ENCODE peak calls at places on chromosomes 7 and 10, in ten cellular contexts. One of them, this sample, is unnamed.

GRCh38 chr7:139873593-139874374 is 44.7 kb downstream of the TBXAS1 start:
- DNase-seq in adrenal gland: no peak
- DNase-seq in heart left ventricle: no peak
- DNase-seq in esophagus muscularis mucosa: no peak
- DNase-seq in OCI-LY7: no peak
- DNase-seq in heart right ventricle: no peak
- DNase-seq in left ventricle myocardium inferior: no peak
- DNase-seq in adipocyte: no peak
- DNase-seq in BJ: no peak
- DNase-seq in cardiac muscle cell: no peak
- DNase-seq in this sample: no peak

GRCh38 chr10:71933651-71934050 is 30.5 kb upstream of the CHST3 start:
- DNase-seq in cardiac muscle cell: no peak
- DNase-seq in adrenal gland: no peak
- DNase-seq in left ventricle myocardium inferior: no peak
- DNase-seq in esophagus muscularis mucosa: no peak
- DNase-seq in heart left ventricle: no peak
- DNase-seq in BJ: no peak
- DNase-seq in OCI-LY7: no peak
- DNase-seq in adipocyte: no peak
- DNase-seq in heart right ventricle: no peak
- DNase-seq in this sample: no peak

GRCh38 chr10:70939397-70939796 is 51.0 kb upstream of the PCBD1 start:
- DNase-seq in BJ: no peak
- DNase-seq in esophagus muscularis mucosa: no peak
- DNase-seq in adrenal gland: no peak
- DNase-seq in OCI-LY7: no peak
- DNase-seq in adipocyte: no peak
- DNase-seq in heart right ventricle: no peak
- DNase-seq in heart left ventricle: no peak
- DNase-seq in cardiac muscle cell: no peak
- DNase-seq in left ventricle myocardium inferior: no peak
- DNase-seq in this sample: no peak

GRCh38 chr7:141072548-141073172 is 1.2 kb upstream of the TMEM178B start:
- DNase-seq in esophagus muscularis mucosa: no peak
- DNase-seq in heart right ventricle: peak; percentile 51
- DNase-seq in OCI-LY7: no peak
- DNase-seq in heart left ventricle: peak; percentile 66
- DNase-seq in adipocyte: peak; percentile 87
- DNase-seq in cardiac muscle cell: peak; percentile 41
- DNase-seq in BJ: peak; percentile 12
- DNase-seq in adrenal gland: peak; percentile 80
- DNase-seq in left ventricle myocardium inferior: peak; percentile 51
- DNase-seq in this sample: peak; percentile 65

GRCh38 chr7:73865738-73866445 is 4.9 kb downstream of the TMEM270 start:
- DNase-seq in adipocyte: peak; percentile 90
- DNase-seq in esophagus muscularis mucosa: no peak
- DNase-seq in OCI-LY7: peak; percentile 44
- DNase-seq in left ventricle myocardium inferior: no peak
- DNase-seq in cardiac muscle cell: peak; percentile 72
- DNase-seq in adrenal gland: no peak
- DNase-seq in heart right ventricle: no peak
- DNase-seq in BJ: no peak
- DNase-seq in heart left ventricle: peak; percentile 57
- DNase-seq in this sample: no peak

GRCh38 chr7:1770331-1770730 is 100.3 kb downstream of the ELFN1 start:
- DNase-seq in heart right ventricle: no peak
- DNase-seq in BJ: no peak
- DNase-seq in cardiac muscle cell: no peak
- DNase-seq in adrenal gland: no peak
- DNase-seq in heart left ventricle: no peak
- DNase-seq in esophagus muscularis mucosa: no peak
- DNase-seq in OCI-LY7: no peak
- DNase-seq in adipocyte: no peak
- DNase-seq in left ventricle myocardium inferior: no peak
- DNase-seq in this sample: no peak

GRCh38 chr10:79046991-79047874 is 21.5 kb upstream of the ZMIZ1 start:
- DNase-seq in left ventricle myocardium inferior: peak; percentile 20
- DNase-seq in cardiac muscle cell: peak; percentile 44
- DNase-seq in BJ: no peak
- DNase-seq in OCI-LY7: no peak
- DNase-seq in esophagus muscularis mucosa: no peak
- DNase-seq in heart left ventricle: peak; percentile 53
- DNase-seq in adrenal gland: no peak
- DNase-seq in heart right ventricle: no peak
- DNase-seq in adipocyte: no peak
- DNase-seq in this sample: no peak

GRCh38 chr7:4738711-4739527 is 36.5 kb upstream of the AP5Z1 start:
- DNase-seq in adrenal gland: no peak
- DNase-seq in left ventricle myocardium inferior: no peak
- DNase-seq in OCI-LY7: no peak
- DNase-seq in cardiac muscle cell: peak; percentile 54
- DNase-seq in BJ: no peak
- DNase-seq in heart right ventricle: no peak
- DNase-seq in esophagus muscularis mucosa: no peak
- DNase-seq in heart left ventricle: peak; percentile 51
- DNase-seq in adipocyte: peak; percentile 75
- DNase-seq in this sample: peak; percentile 79

GRCh38 chr7:17962652-17963051 is 22.4 kb upstream of the SNX13 start:
- DNase-seq in OCI-LY7: no peak
- DNase-seq in esophagus muscularis mucosa: no peak
- DNase-seq in heart right ventricle: no peak
- DNase-seq in cardiac muscle cell: no peak
- DNase-seq in heart left ventricle: no peak
- DNase-seq in adrenal gland: no peak
- DNase-seq in left ventricle myocardium inferior: no peak
- DNase-seq in BJ: no peak
- DNase-seq in adipocyte: no peak
- DNase-seq in this sample: no peak

GRCh38 chr7:141231018-141231792 is 157.3 kb downstream of the TMEM178B start:
- DNase-seq in heart right ventricle: peak; percentile 38
- DNase-seq in left ventricle myocardium inferior: peak; percentile 47
- DNase-seq in heart left ventricle: peak; percentile 47
- DNase-seq in OCI-LY7: no peak
- DNase-seq in BJ: no peak
- DNase-seq in esophagus muscularis mucosa: no peak
- DNase-seq in adrenal gland: peak; percentile 40
- DNase-seq in cardiac muscle cell: peak; percentile 42
- DNase-seq in adipocyte: peak; percentile 39
- DNase-seq in this sample: no peak

GRCh38 chr7:54179321-54180029 is 362.7 kb upstream of the VSTM2A start:
- DNase-seq in heart left ventricle: no peak
- DNase-seq in adipocyte: no peak
- DNase-seq in BJ: peak; percentile 90
- DNase-seq in OCI-LY7: no peak
- DNase-seq in adrenal gland: no peak
- DNase-seq in heart right ventricle: no peak
- DNase-seq in left ventricle myocardium inferior: no peak
- DNase-seq in cardiac muscle cell: no peak
- DNase-seq in esophagus muscularis mucosa: no peak
- DNase-seq in this sample: no peak

GRCh38 chr7:70585071-70585470 is 546.9 kb upstream of the GALNT17 start:
- DNase-seq in esophagus muscularis mucosa: no peak
- DNase-seq in heart left ventricle: no peak
- DNase-seq in OCI-LY7: no peak
- DNase-seq in BJ: no peak
- DNase-seq in cardiac muscle cell: no peak
- DNase-seq in left ventricle myocardium inferior: no peak
- DNase-seq in heart right ventricle: no peak
- DNase-seq in adrenal gland: no peak
- DNase-seq in adipocyte: no peak
- DNase-seq in this sample: no peak

GRCh38 chr7:157018328-157018996 is 8.0 kb upstream of the MNX1 start:
- DNase-seq in cardiac muscle cell: no peak
- DNase-seq in adipocyte: no peak
- DNase-seq in heart left ventricle: no peak
- DNase-seq in esophagus muscularis mucosa: no peak
- DNase-seq in OCI-LY7: no peak
- DNase-seq in heart right ventricle: no peak
- DNase-seq in left ventricle myocardium inferior: no peak
- DNase-seq in BJ: no peak
- DNase-seq in adrenal gland: no peak
- DNase-seq in this sample: no peak

DNA sequence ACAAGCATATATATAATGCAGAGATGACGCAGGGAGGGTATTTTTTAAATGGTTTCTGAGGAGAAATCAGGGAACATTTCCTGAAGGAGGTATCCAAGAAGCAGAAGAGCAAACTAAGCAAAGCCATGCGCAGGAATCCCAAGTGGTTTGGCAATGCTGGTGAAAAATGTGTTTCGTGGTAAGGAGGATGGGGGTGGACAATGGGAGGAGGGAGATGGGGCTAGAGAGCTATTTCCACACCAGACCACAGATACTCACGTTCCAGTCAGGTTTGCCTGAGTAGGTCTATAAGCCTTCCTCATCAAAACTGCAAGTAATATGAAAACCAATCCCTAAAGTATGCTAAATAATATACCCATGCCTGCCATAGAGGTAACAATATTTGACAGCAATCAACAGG is 223.7 kb upstream of the MKLN1 start:
- DNase-seq in cardiac muscle cell: no peak
- DNase-seq in esophagus muscularis mucosa: no peak
- DNase-seq in heart left ventricle: no peak
- DNase-seq in adrenal gland: no peak
- DNase-seq in heart right ventricle: no peak
- DNase-seq in adipocyte: peak; percentile 67
- DNase-seq in BJ: peak; percentile 62
- DNase-seq in OCI-LY7: no peak
- DNase-seq in left ventricle myocardium inferior: no peak
- DNase-seq in this sample: no peak
- H3K36me3 ChIP-seq in cardiac muscle cell: no peaks in the 10 kb centered on the region
- H3K36me3 ChIP-seq in esophagus muscularis mucosa: peaks cover 2% of the 10 kb centered on the region
- H3K36me3 ChIP-seq in heart left ventricle: peaks cover 38% of the 10 kb centered on the region
- H3K36me3 ChIP-seq in adrenal gland: no peaks in the 10 kb centered on the region
- H3K36me3 ChIP-seq in heart right ventricle: no peaks in the 10 kb centered on the region
- H3K36me3 ChIP-seq in adipocyte: peaks cover 25% of the 10 kb centered on the region
- H3K36me3 ChIP-seq in BJ: peaks cover 3% of the 10 kb centered on the region
- H3K36me3 ChIP-seq in OCI-LY7: peaks cover 67% of the 10 kb centered on the region
- H3K36me3 ChIP-seq in left ventricle myocardium inferior: peaks cover 24% of the 10 kb centered on the region
- H3K36me3 ChIP-seq in this sample: no peaks in the 10 kb centered on the region

DNA sequence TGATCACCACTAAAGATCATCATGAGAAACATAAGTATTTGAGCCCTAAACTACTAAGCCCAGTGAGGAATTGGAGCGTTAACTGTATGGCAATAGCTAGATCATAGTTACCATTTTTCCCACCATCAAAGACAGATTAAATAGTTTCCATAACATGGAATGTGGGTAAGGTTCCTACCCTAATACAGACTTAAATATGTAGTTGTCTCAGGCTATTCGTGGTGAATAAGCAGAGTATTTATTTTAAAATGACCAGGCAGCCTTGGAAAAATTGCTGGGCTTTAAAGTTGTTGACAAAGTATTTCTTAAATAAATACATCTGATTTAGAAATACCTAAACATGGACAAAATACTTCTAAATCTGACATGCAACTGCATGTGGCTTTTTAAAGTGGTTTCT is 106.8 kb downstream of the NT5C2 start:
- DNase-seq in BJ: no peak
- DNase-seq in adipocyte: peak; percentile 77
- DNase-seq in adrenal gland: no peak
- DNase-seq in cardiac muscle cell: no peak
- DNase-seq in heart right ventricle: no peak
- DNase-seq in heart left ventricle: no peak
- DNase-seq in esophagus muscularis mucosa: no peak
- DNase-seq in left ventricle myocardium inferior: no peak
- DNase-seq in OCI-LY7: no peak
- DNase-seq in this sample: no peak
- H3K36me3 ChIP-seq in BJ: peaks cover 14% of the 10 kb centered on the region
- H3K36me3 ChIP-seq in adipocyte: peaks cover 82% of the 10 kb centered on the region
- H3K36me3 ChIP-seq in adrenal gland: no peaks in the 10 kb centered on the region
- H3K36me3 ChIP-seq in cardiac muscle cell: peaks cover 44% of the 10 kb centered on the region
- H3K36me3 ChIP-seq in heart right ventricle: peaks cover 2% of the 10 kb centered on the region
- H3K36me3 ChIP-seq in heart left ventricle: peaks cover 81% of the 10 kb centered on the region
- H3K36me3 ChIP-seq in esophagus muscularis mucosa: peaks cover 57% of the 10 kb centered on the region
- H3K36me3 ChIP-seq in left ventricle myocardium inferior: peaks cover 72% of the 10 kb centered on the region
- H3K36me3 ChIP-seq in OCI-LY7: peaks cover 83% of the 10 kb centered on the region
- H3K36me3 ChIP-seq in this sample: peaks cover 2% of the 10 kb centered on the region

GRCh38 chr7:158648787-158649186 is 55.8 kb downstream of the NCAPG2 start:
- DNase-seq in OCI-LY7: no peak
- DNase-seq in heart left ventricle: no peak
- DNase-seq in left ventricle myocardium inferior: no peak
- DNase-seq in adrenal gland: no peak
- DNase-seq in adipocyte: no peak
- DNase-seq in heart right ventricle: no peak
- DNase-seq in esophagus muscularis mucosa: no peak
- DNase-seq in cardiac muscle cell: no peak
- DNase-seq in BJ: no peak
- DNase-seq in this sample: no peak

GRCh38 chr7:158649279-158649678 is 55.3 kb downstream of the NCAPG2 start:
- DNase-seq in BJ: peak; percentile 93
- DNase-seq in heart left ventricle: no peak
- DNase-seq in heart right ventricle: no peak
- DNase-seq in adipocyte: peak; percentile 97
- DNase-seq in adrenal gland: no peak
- DNase-seq in cardiac muscle cell: no peak
- DNase-seq in esophagus muscularis mucosa: no peak
- DNase-seq in OCI-LY7: no peak
- DNase-seq in left ventricle myocardium inferior: no peak
- DNase-seq in this sample: peak; percentile 23

GRCh38 chr7:158651968-158652555 is 52.5 kb downstream of the NCAPG2 start:
- DNase-seq in adrenal gland: no peak
- DNase-seq in heart left ventricle: no peak
- DNase-seq in OCI-LY7: no peak
- DNase-seq in heart right ventricle: no peak
- DNase-seq in esophagus muscularis mucosa: no peak
- DNase-seq in cardiac muscle cell: no peak
- DNase-seq in left ventricle myocardium inferior: no peak
- DNase-seq in BJ: no peak
- DNase-seq in adipocyte: peak; percentile 20
- DNase-seq in this sample: no peak

GRCh38 chr7:158648168-158648567 is 56.4 kb downstream of the NCAPG2 start:
- DNase-seq in heart right ventricle: no peak
- DNase-seq in BJ: no peak
- DNase-seq in OCI-LY7: no peak
- DNase-seq in adrenal gland: no peak
- DNase-seq in heart left ventricle: no peak
- DNase-seq in cardiac muscle cell: no peak
- DNase-seq in adipocyte: no peak
- DNase-seq in left ventricle myocardium inferior: no peak
- DNase-seq in esophagus muscularis mucosa: no peak
- DNase-seq in this sample: no peak

GRCh38 chr7:158650821-158651225 is 53.8 kb downstream of the NCAPG2 start:
- DNase-seq in cardiac muscle cell: no peak
- DNase-seq in esophagus muscularis mucosa: no peak
- DNase-seq in heart right ventricle: no peak
- DNase-seq in adipocyte: peak; percentile 66
- DNase-seq in left ventricle myocardium inferior: no peak
- DNase-seq in adrenal gland: no peak
- DNase-seq in BJ: no peak
- DNase-seq in OCI-LY7: no peak
- DNase-seq in heart left ventricle: no peak
- DNase-seq in this sample: no peak
- H3K36me3 ChIP-seq in cardiac muscle cell: peaks cover 3% of the 10 kb centered on the region
- H3K36me3 ChIP-seq in esophagus muscularis mucosa: peaks cover 5% of the 10 kb centered on the region
- H3K36me3 ChIP-seq in heart right ventricle: no peaks in the 10 kb centered on the region
- H3K36me3 ChIP-seq in adipocyte: peaks cover 7% of the 10 kb centered on the region
- H3K36me3 ChIP-seq in left ventricle myocardium inferior: peaks cover 48% of the 10 kb centered on the region
- H3K36me3 ChIP-seq in adrenal gland: no peaks in the 10 kb centered on the region
- H3K36me3 ChIP-seq in BJ: peaks cover 6% of the 10 kb centered on the region
- H3K36me3 ChIP-seq in OCI-LY7: peaks cover 99% of the 10 kb centered on the region
- H3K36me3 ChIP-seq in heart left ventricle: peaks cover 54% of the 10 kb centered on the region
- H3K36me3 ChIP-seq in this sample: no peaks in the 10 kb centered on the region

GRCh38 chr7:99031496-99031895 is 112.4 kb downstream of the SMURF1 start:
- DNase-seq in BJ: no peak
- DNase-seq in heart left ventricle: no peak
- DNase-seq in OCI-LY7: no peak
- DNase-seq in left ventricle myocardium inferior: no peak
- DNase-seq in esophagus muscularis mucosa: no peak
- DNase-seq in cardiac muscle cell: no peak
- DNase-seq in adrenal gland: no peak
- DNase-seq in heart right ventricle: no peak
- DNase-seq in adipocyte: no peak
- DNase-seq in this sample: no peak
- H3K36me3 ChIP-seq in BJ: peaks cover 43% of the 10 kb centered on the region
- H3K36me3 ChIP-seq in heart left ventricle: peaks cover 93% of the 10 kb centered on the region
- H3K36me3 ChIP-seq in OCI-LY7: peaks cover 86% of the 10 kb centered on the region
- H3K36me3 ChIP-seq in left ventricle myocardium inferior: peaks cover 92% of the 10 kb centered on the region
- H3K36me3 ChIP-seq in esophagus muscularis mucosa: peaks cover 91% of the 10 kb centered on the region
- H3K36me3 ChIP-seq in cardiac muscle cell: peaks cover 72% of the 10 kb centered on the region
- H3K36me3 ChIP-seq in adrenal gland: no peaks in the 10 kb centered on the region
- H3K36me3 ChIP-seq in heart right ventricle: peaks cover 11% of the 10 kb centered on the region
- H3K36me3 ChIP-seq in adipocyte: peaks cover 81% of the 10 kb centered on the region
- H3K36me3 ChIP-seq in this sample: peaks cover 4% of the 10 kb centered on the region

This sample was measured in kidney epithelial cell.